ENCODE peak calls at places on chromosomes 12 and 14, in eight cellular contexts. A is brain microvascular endothelial cell; N is cardiac muscle cell; P is heart left ventricle; G is CD4-positive, alpha-beta T cell; B is psoas muscle; Y is ovary; Q is OCI-LY7. E is an unnamed sample.

GRCh38 chr12:26512213-26512612 is 316.8 kb downstream of the SSPN start:
- DNase-seq in A (no peak), N (no peak), P (no peak), G (no peak), B (no peak), Y (no peak), Q (no peak), E (no peak)

GRCh38 chr12:112149596-112149995 is 24.2 kb downstream of the TRAFD1 start:
- DNase-seq in A (no peak), N (no peak), P (no peak), G (no peak), B (no peak), Y (no peak), Q (no peak), E (no peak)

GRCh38 chr14:19823765-19824164 is 20.2 kb downstream of the OR4N2 start:
- DNase-seq in A (no peak), N (no peak), P (no peak), G (no peak), B (no peak), Y (no peak), Q (no peak), E (no peak)

GRCh38 chr14:69088523-69089445 is 64.1 kb downstream of the DCAF5 start:
- DNase-seq in A (peak), N (no peak), P (no peak), G (no peak), B (no peak), Y (no peak), Q (no peak), E (no peak)

GRCh38 chr12:50533203-50533584 is 28.4 kb downstream of the DIP2B start:
- DNase-seq in A (no peak), N (no peak), P (no peak), G (no peak), B (no peak), Y (no peak), Q (no peak), E (no peak)

GRCh38 chr14:92122351-92122677 is 545 bp downstream of the CPSF2 start:
- DNase-seq in A (peak), N (peak), P (no peak), G (no peak), B (no peak), Y (no peak), Q (peak), E (no peak)

GRCh38 chr12:29759950-29760349 is 23.8 kb downstream of the TMTC1 start:
- DNase-seq in A (no peak), N (no peak), P (no peak), G (no peak), B (no peak), Y (no peak), Q (no peak), E (no peak)

GRCh38 chr14:74667758-74668157 is 45.1 kb downstream of the AREL1 start:
- DNase-seq in A (peak), N (no peak), P (no peak), G (no peak), B (no peak), Y (no peak), Q (no peak), E (no peak)

GRCh38 chr12:100795193-100796179 is 910 bp downstream of the ANO4 start:
- DNase-seq in A (no peak), N (no peak), P (no peak), G (no peak), B (no peak), Y (no peak), Q (no peak), E (no peak)

GRCh38 chr12:132342322-132342721 is 12.9 kb upstream of the GALNT9 start:
- DNase-seq in A (no peak), N (peak), P (no peak), G (no peak), B (no peak), Y (no peak), Q (no peak), E (no peak)
- TF ChIP-seq CTCF in A (peak), N (peak), P (no peak), G (peak), B (no peak), Y (no peak), Q (no peak), E (no peak)

DNA sequence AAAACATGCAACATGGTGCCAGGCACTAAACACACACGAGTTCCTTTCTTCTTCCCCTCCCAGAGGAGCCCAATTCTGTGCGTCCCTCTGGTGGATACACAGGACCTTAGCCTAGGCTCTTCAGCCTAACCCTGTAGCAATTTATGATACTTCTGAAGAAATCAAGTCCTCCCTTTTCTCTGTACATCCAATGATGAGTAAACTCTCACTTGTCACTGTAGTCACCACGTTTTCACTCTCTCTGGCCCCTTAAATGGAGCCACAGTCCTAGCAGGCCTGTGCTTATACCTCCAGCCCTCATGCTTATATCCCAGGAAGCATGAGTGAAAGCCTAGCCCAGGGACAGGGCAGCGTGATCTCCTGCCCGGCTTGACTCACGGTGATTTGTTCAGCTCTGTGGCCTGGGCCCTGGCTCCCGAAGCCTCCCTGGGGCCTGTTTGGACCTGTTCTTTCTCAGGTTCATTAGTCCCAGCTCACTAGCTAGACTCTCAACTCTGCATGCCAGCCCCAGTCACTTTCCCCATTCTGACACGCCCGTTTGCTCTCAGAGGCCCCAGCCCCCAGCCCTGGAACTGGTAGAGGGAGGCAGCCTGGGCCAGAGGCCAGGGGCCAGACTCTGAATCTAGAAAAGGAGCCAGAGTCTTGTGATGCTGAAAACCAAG is 24.1 kb upstream of the PLEKHG3 start:
- DNase-seq in A (no peak), N (no peak), P (no peak), G (no peak), B (no peak), Y (no peak), Q (no peak), E (no peak)
- H3K27ac ChIP-seq in A (no peak), N (no peak), P (peak), G (no peak), B (peak), Y (peak), Q (no peak), E (peak)

DNA sequence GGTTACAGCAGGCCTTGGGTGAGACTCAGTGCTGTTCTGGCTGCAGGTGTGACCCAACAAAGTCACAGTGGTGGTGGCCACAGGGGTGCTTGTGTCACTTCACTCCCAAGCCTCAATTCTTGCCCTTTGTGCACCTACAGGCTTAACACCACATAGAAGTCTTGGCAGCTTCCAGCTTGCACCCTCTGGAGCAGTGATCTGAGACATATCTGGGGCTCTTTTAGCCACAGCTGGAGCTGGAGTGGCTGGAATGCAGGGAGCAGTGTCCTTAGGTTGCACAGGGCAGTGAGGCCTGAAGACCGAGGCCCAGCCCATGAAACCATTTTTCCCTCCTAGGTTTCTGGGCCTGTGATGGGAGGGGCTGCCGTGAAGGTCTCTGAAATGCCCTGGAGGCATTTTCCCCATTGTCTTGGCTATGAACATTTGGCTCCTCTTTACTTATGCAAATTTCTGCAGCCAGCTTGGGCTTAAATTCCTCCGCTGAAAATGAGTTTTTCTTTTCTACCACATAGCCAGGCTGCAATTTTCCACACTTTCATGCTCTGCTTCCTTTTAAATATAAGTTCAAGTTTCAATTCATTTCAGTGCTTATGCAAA is 37.7 kb downstream of the ADAM21 start:
- DNase-seq in A (no peak), N (no peak), P (no peak), G (no peak), B (no peak), Y (no peak), Q (no peak), E (no peak)
- TF ChIP-seq CTCF in A (no peak), N (no peak), P (no peak), G (no peak), B (no peak), Y (no peak), Q (no peak), E (no peak)

GRCh38 chr12:32545413-32545970 is 133.6 kb upstream of the DNM1L start:
- DNase-seq in A (no peak), N (no peak), P (no peak), G (no peak), B (no peak), Y (no peak), Q (peak), E (no peak)
- H3K27ac ChIP-seq in A (no peak), N (no peak), P (peak), G (no peak), B (peak), Y (peak), Q (peak), E (peak)

GRCh38 chr12:1809606-1810140 is 10.7 kb upstream of the LRTM2 start:
- DNase-seq in A (no peak), N (no peak), P (peak), G (no peak), B (no peak), Y (no peak), Q (no peak), E (peak)

GRCh38 chr12:1808798-1809480 is 11.4 kb upstream of the LRTM2 start:
- DNase-seq in A (no peak), N (no peak), P (peak), G (no peak), B (no peak), Y (no peak), Q (no peak), E (peak)

GRCh38 chr12:1810931-1811280 is 9.5 kb upstream of the LRTM2 start:
- DNase-seq in A (no peak), N (no peak), P (peak), G (no peak), B (no peak), Y (no peak), Q (no peak), E (no peak)

GRCh38 chr12:1811281-1811947 is 9.0 kb upstream of the LRTM2 start:
- DNase-seq in A (peak), N (no peak), P (peak), G (peak), B (no peak), Y (no peak), Q (no peak), E (no peak)

GRCh38 chr12:1810201-1810930 is 10.0 kb upstream of the LRTM2 start:
- DNase-seq in A (peak), N (no peak), P (peak), G (no peak), B (no peak), Y (no peak), Q (no peak), E (peak)
- TF ChIP-seq CTCF in A (no peak), N (no peak), P (no peak), G (no peak), B (no peak), Y (no peak), Q (no peak), E (no peak)

E was measured in left ventricle myocardium inferior.